ENCODE peak calls at places on chromosome 22, in nine cellular contexts. W is activated CD4-positive, alpha-beta T cell treated with anti-CD3 and anti-CD28 coated beads, Interleukin-2, amount 50 U/mL, for 48 hours; A is NB4; I is NCI-H1436 treated with DMSO at 0.1 percent for 48 hours; B is cardiac muscle cell; D is activated CD8-positive, alpha-beta memory T cell treated with anti-CD3 and anti-CD28 coated beads for 48 hours; R is occipital lobe; X is activated naive CD8-positive, alpha-beta T cell treated with anti-CD3 and anti-CD28 coated beads, Interleukin-2, amount 10 ng/mL, durations not matched to agents 7 days and 5 days; L is fibroblast of the aortic adventitia. K is an unnamed sample.

GRCh38 chr22:47284360-47284759 is 521.9 kb downstream of the TBC1D22A start:
- DNase-seq in W (no peak), A (no peak), I (no peak), B (no peak), D (no peak), R (no peak), X (no peak), L (no peak), K (no peak)

GRCh38 chr22:38873469-38874411 is 1.7 kb upstream of the CBX6 start:
- DNase-seq in W (peak; percentile 79), A (no peak), I (peak; percentile 76), B (no peak), D (peak; percentile 40), R (no peak), X (no peak), L (no peak), K (no peak)

GRCh38 chr22:24325105-24325757 is 54.6 kb downstream of the SPECC1L start:
- DNase-seq in W (no peak), A (peak; percentile 87), I (no peak), B (peak; percentile 51), D (no peak), R (no peak), X (no peak), L (peak; percentile 94), K (no peak)

GRCh38 chr22:50687829-50688228 is 15.2 kb downstream of the SHANK3 start:
- DNase-seq in W (no peak), A (no peak), I (no peak), B (no peak), D (no peak), R (no peak), X (no peak), L (no peak), K (no peak)

GRCh38 chr22:46028069-46028991 is 51.4 kb upstream of the WNT7B start:
- DNase-seq in W (no peak), A (no peak), I (no peak), B (no peak), D (no peak), R (no peak), X (no peak), L (no peak), K (peak; percentile 12)

GRCh38 chr22:23137468-23137867 is 4.3 kb downstream of the RSPH14 start:
- DNase-seq in W (no peak), A (no peak), I (no peak), B (no peak), D (no peak), R (no peak), X (no peak), L (no peak), K (no peak)

GRCh38 chr22:41524283-41524682 is 20.0 kb downstream of the POLR3H start:
- DNase-seq in W (no peak), A (no peak), I (no peak), B (no peak), D (no peak), R (no peak), X (no peak), L (peak; percentile 75), K (peak; percentile 66)

GRCh38 chr22:32050678-32051515 is 7.8 kb downstream of the SLC5A1 start:
- DNase-seq in W (peak; percentile 84), A (peak; percentile 93), I (peak; percentile 55), B (no peak), D (peak; percentile 52), R (peak; percentile 9), X (peak; percentile 61), L (peak; percentile 89), K (no peak)

GRCh38 chr22:19524170-19525115 is at the start of gene CLDN5:
- DNase-seq in W (peak; percentile 27), A (no peak), I (no peak), B (peak; percentile 38), D (no peak), R (no peak), X (peak; percentile 47), L (no peak), K (no peak)

GRCh38 chr22:20509344-20510047 is 2.1 kb downstream of the MED15 start:
- DNase-seq in W (peak; percentile 71), A (peak; percentile 91), I (no peak), B (peak; percentile 70), D (no peak), R (peak; percentile 26), X (no peak), L (peak; percentile 94), K (peak; percentile 79)

GRCh38 chr22:30968015-30968923 is at the start of gene MORC2:
- DNase-seq in W (no peak), A (no peak), I (no peak), B (no peak), D (no peak), R (no peak), X (no peak), L (peak; percentile 46), K (no peak)

K was measured in tibial nerve.